ENCODE peak calls at places on chromosomes 13 and 19, in seven cellular contexts. U is NCI-H2081; N is activated gamma-delta T cell treated with Interleukin-2 at 50 U/mL for 16 hours; V is H7; J is neuronal stem cell; Y is stimulated activated CD4-positive, alpha-beta T cell treated with anti-CD3 and anti-CD28 coated beads, Interleukin-1b, Interleukin-23, amount 100 ng/mL, for 1 hour; R is astrocyte of the hippocampus. O is an unnamed sample.

GRCh38 chr19:35730326-35730725 is 11.9 kb downstream of the IGFLR1 start:
- DNase-seq in N (no peak), V (no peak), J (no peak), Y (no peak), U (no peak), R (no peak), O (no peak)

GRCh38 chr13:25300861-25301346 is 521 bp upstream of the NUP58 start:
- DNase-seq in R (no peak), J (no peak), Y (no peak), N (peak), V (peak), U (no peak), O (peak)

GRCh38 chr19:3375221-3376088 is 9.1 kb downstream of the NFIC start:
- DNase-seq in N (no peak), V (peak), J (no peak), R (peak), Y (no peak), U (no peak), O (no peak)

GRCh38 chr19:21082011-21082975 is at the start of gene ZNF714:
- DNase-seq in N (peak), J (peak), V (peak), R (peak), U (peak), Y (peak), O (peak)

GRCh38 chr19:4415352-4415751 is 12.9 kb downstream of the CHAF1A start:
- DNase-seq in R (peak), U (no peak), Y (no peak), N (no peak), V (peak), J (no peak), O (peak)

GRCh38 chr13:65932587-65933239 is 1297.4 kb downstream of the PCDH9 start:
- DNase-seq in N (no peak), R (no peak), V (no peak), J (no peak), U (no peak), Y (no peak), O (no peak)

GRCh38 chr19:18668252-18668631 is 15.2 kb upstream of the CRTC1 start:
- DNase-seq in N (no peak), Y (no peak), U (no peak), V (no peak), J (no peak), R (no peak), O (no peak)

GRCh38 chr13:34730966-34731365 is 211.1 kb upstream of the NBEA start:
- DNase-seq in N (no peak), U (no peak), J (no peak), R (no peak), Y (no peak), V (no peak), O (no peak)

GRCh38 chr19:23436944-23437343 is 41.7 kb upstream of the ZNF91 start:
- DNase-seq in U (no peak), Y (no peak), V (peak), J (no peak), R (no peak), N (no peak), O (no peak)

GRCh38 chr19:48274173-48274572 is 4.3 kb downstream of the ZNF114 start:
- DNase-seq in N (no peak), U (no peak), V (no peak), Y (no peak), R (no peak), J (no peak), O (no peak)

GRCh38 chr13:27006519-27007161 is 165.0 kb downstream of the USP12 start:
- DNase-seq in R (peak), J (no peak), N (no peak), U (peak), V (peak), Y (no peak), O (peak)

GRCh38 chr13:24203726-24204295 is 43.3 kb downstream of the SPATA13 start:
- DNase-seq in R (no peak), N (peak), U (no peak), V (no peak), Y (no peak), J (no peak), O (no peak)

GRCh38 chr19:48413879-48414623 is 20.6 kb downstream of the GRIN2D start:
- DNase-seq in U (no peak), N (no peak), Y (no peak), R (no peak), V (peak), J (no peak), O (no peak)

GRCh38 chr13:93146584-93147292 is 79.9 kb upstream of the GPC6 start:
- DNase-seq in U (no peak), R (peak), N (no peak), Y (no peak), V (no peak), J (no peak), O (no peak)

GRCh38 chr13:114112231-114112825 is 20.1 kb downstream of the RASA3 start:
- DNase-seq in N (no peak), R (no peak), V (peak), Y (no peak), U (no peak), J (no peak), O (no peak)

GRCh38 chr13:75264611-75265010 is 217.4 kb downstream of the TBC1D4 start:
- DNase-seq in N (no peak), V (peak), U (no peak), J (no peak), Y (no peak), R (no peak), O (no peak)